ENCODE peak calls at places on chromosomes 11 and 22, in eight cellular contexts. One of them, this sample, is unnamed.

GRCh38 chr11:95307310-95307709 is 76.3 kb upstream of the SESN3 start:
- DNase-seq in EL: no peak
- DNase-seq in MCF 10A: no peak
- DNase-seq in foreskin melanocyte: no peak
- DNase-seq in endothelial cell of umbilical vein: no peak
- DNase-seq in psoas muscle: no peak
- DNase-seq in HS-5: no peak
- DNase-seq in AG09309: no peak
- DNase-seq in this sample: no peak

GRCh38 chr22:46845281-46846153 is 83.1 kb downstream of the TBC1D22A start:
- DNase-seq in EL: no peak
- DNase-seq in HS-5: no peak
- DNase-seq in foreskin melanocyte: peak; percentile 50
- DNase-seq in endothelial cell of umbilical vein: peak; percentile 76
- DNase-seq in psoas muscle: no peak
- DNase-seq in AG09309: no peak
- DNase-seq in MCF 10A: no peak
- DNase-seq in this sample: no peak

GRCh38 chr22:44622147-44622427 is 79.9 kb upstream of the PRR5 start:
- DNase-seq in foreskin melanocyte: no peak
- DNase-seq in HS-5: no peak
- DNase-seq in AG09309: no peak
- DNase-seq in MCF 10A: no peak
- DNase-seq in psoas muscle: peak; percentile 30
- DNase-seq in EL: no peak
- DNase-seq in endothelial cell of umbilical vein: no peak
- DNase-seq in this sample: no peak

GRCh38 chr11:72721689-72722049 is 30.5 kb downstream of the ARAP1 start:
- DNase-seq in endothelial cell of umbilical vein: no peak
- DNase-seq in MCF 10A: peak; percentile 49
- DNase-seq in foreskin melanocyte: no peak
- DNase-seq in HS-5: no peak
- DNase-seq in AG09309: no peak
- DNase-seq in psoas muscle: peak; percentile 64
- DNase-seq in EL: peak; percentile 30
- DNase-seq in this sample: no peak

GRCh38 chr22:45769569-45770210 is 98.1 kb downstream of the ATXN10 start:
- DNase-seq in AG09309: peak; percentile 11
- DNase-seq in EL: no peak
- DNase-seq in endothelial cell of umbilical vein: no peak
- DNase-seq in HS-5: no peak
- DNase-seq in foreskin melanocyte: no peak
- DNase-seq in psoas muscle: peak; percentile 67
- DNase-seq in MCF 10A: no peak
- DNase-seq in this sample: peak; percentile 50

GRCh38 chr11:60454212-60454611 is 1.4 kb upstream of the MS4A1 start:
- DNase-seq in AG09309: no peak
- DNase-seq in EL: no peak
- DNase-seq in foreskin melanocyte: no peak
- DNase-seq in psoas muscle: no peak
- DNase-seq in HS-5: no peak
- DNase-seq in endothelial cell of umbilical vein: no peak
- DNase-seq in MCF 10A: no peak
- DNase-seq in this sample: no peak

GRCh38 chr11:1574256-1575242 is 2.5 kb upstream of the DUSP8 start:
- DNase-seq in AG09309: no peak
- DNase-seq in psoas muscle: peak; percentile 77
- DNase-seq in MCF 10A: peak; percentile 27
- DNase-seq in EL: peak; percentile 43
- DNase-seq in foreskin melanocyte: no peak
- DNase-seq in HS-5: no peak
- DNase-seq in endothelial cell of umbilical vein: peak; percentile 40
- DNase-seq in this sample: no peak

GRCh38 chr11:117204283-117205080 is 5.3 kb downstream of the TAGLN start:
- DNase-seq in endothelial cell of umbilical vein: no peak
- DNase-seq in foreskin melanocyte: no peak
- DNase-seq in HS-5: no peak
- DNase-seq in MCF 10A: no peak
- DNase-seq in EL: no peak
- DNase-seq in psoas muscle: no peak
- DNase-seq in AG09309: no peak
- DNase-seq in this sample: no peak

GRCh38 chr11:12900496-12900895 is 108.6 kb upstream of the RASSF10 start:
- DNase-seq in HS-5: peak; percentile 89
- DNase-seq in EL: peak; percentile 98
- DNase-seq in foreskin melanocyte: peak; percentile 77
- DNase-seq in AG09309: peak; percentile 71
- DNase-seq in MCF 10A: peak; percentile 52
- DNase-seq in psoas muscle: no peak
- DNase-seq in endothelial cell of umbilical vein: peak; percentile 50
- DNase-seq in this sample: peak; percentile 78

GRCh38 chr11:116716617-116717016 is 56.2 kb downstream of the BUD13 start:
- DNase-seq in EL: no peak
- DNase-seq in HS-5: no peak
- DNase-seq in psoas muscle: no peak
- DNase-seq in endothelial cell of umbilical vein: no peak
- DNase-seq in AG09309: no peak
- DNase-seq in foreskin melanocyte: no peak
- DNase-seq in MCF 10A: no peak
- DNase-seq in this sample: no peak

This sample was measured in BJ.